ENCODE peak calls at places on chromosomes 6 and 20, in eight cellular contexts. E, U, X, T, W, K, P and B are unnamed samples.

GRCh38 chr20:36017034-36017951 is 48.9 kb downstream of the CNBD2 start:
- DNase-seq in W (peak; percentile 11), X (no peak), U (no peak), P (no peak), T (peak; percentile 56), E (no peak), K (peak; percentile 73), B (peak; percentile 65)

GRCh38 chr6:31171931-31172882 is 1.7 kb upstream of the POU5F1 start:
- DNase-seq in U (no peak), X (no peak), E (peak; percentile 90), T (no peak), K (no peak), P (no peak), W (no peak), B (no peak)

GRCh38 chr20:22861990-22862389 is 173.1 kb upstream of the SSTR4 start:
- DNase-seq in U (peak; percentile 36), X (no peak), E (no peak), P (no peak), K (no peak), T (no peak), W (no peak), B (no peak)

GRCh38 chr6:169868458-169868857 is 117.0 kb downstream of the ERMARD start:
- DNase-seq in U (no peak), K (peak; percentile 20), P (no peak), X (peak; percentile 31), W (no peak), T (no peak), E (no peak), B (no peak)

GRCh38 chr6:28252507-28252975 is 472 bp upstream of the ZKSCAN4 start:
- DNase-seq in W (no peak), K (no peak), P (no peak), U (no peak), E (no peak), X (no peak), T (no peak), B (no peak)

GRCh38 chr20:20603339-20603990 is 109.0 kb downstream of the RALGAPA2 start:
- DNase-seq in K (no peak), W (no peak), T (no peak), E (no peak), P (no peak), X (no peak), U (no peak), B (no peak)

GRCh38 chr20:47359533-47360206 is 3.2 kb upstream of the ZMYND8 start:
- DNase-seq in E (no peak), X (no peak), P (no peak), U (no peak), T (no peak), K (no peak), W (no peak), B (no peak)

GRCh38 chr6:24401458-24401857 is 1.3 kb upstream of the MRS2 start:
- DNase-seq in K (no peak), U (no peak), W (no peak), P (no peak), X (no peak), T (no peak), E (peak; percentile 50), B (no peak)

GRCh38 chr20:1861347-1861987 is 33.7 kb upstream of the SIRPA start:
- DNase-seq in W (no peak), T (peak; percentile 25), U (no peak), P (no peak), K (peak; percentile 88), E (no peak), X (no peak), B (peak; percentile 34)